ENCODE peak calls at places on chromosomes 1 and 21, in four cellular contexts. I is anterior cingulate cortex, L is GDM1, C is MV-4-11. M is an unnamed sample.

GRCh38 chr1:200610846-200611245 is 9.7 kb downstream of the KIF14 start:
- DNase-seq in L (no peak), C (no peak), I (no peak), M (no peak)

GRCh38 chr1:22854688-22855565 is 117.7 kb downstream of the LACTBL1 start:
- DNase-seq in I (no peak), L (no peak), C (no peak), M (no peak)

GRCh38 chr21:38660333-38661295 is 145.1 kb upstream of the ETS2 start:
- DNase-seq in C (peak; percentile 24), I (no peak), L (no peak), M (no peak)

GRCh38 chr1:219686171-219686570 is 73.3 kb upstream of the ZC3H11B start:
- DNase-seq in I (no peak), L (no peak), C (no peak), M (no peak)

GRCh38 chr1:31748265-31748859 is 15.8 kb downstream of the ADGRB2 start:
- DNase-seq in C (no peak), L (no peak), I (no peak), M (no peak)

GRCh38 chr1:36859926-36860325 is 174.4 kb downstream of the GRIK3 start:
- DNase-seq in C (no peak), L (no peak), I (no peak), M (no peak)

GRCh38 chr1:201305815-201306214 is 22.5 kb downstream of the PKP1 start:
- DNase-seq in L (no peak), I (no peak), C (no peak), M (no peak)

GRCh38 chr1:32394890-32395415 is 712 bp upstream of the BSDC1 start:
- DNase-seq in C (no peak), I (no peak), L (no peak), M (no peak)

M was measured in CMK.